ENCODE peak calls at places on chromosomes 6 and 20, in four cellular contexts. L is psoas muscle, D is AG04449, V is brain microvascular endothelial cell. Y is an unnamed sample.

GRCh38 chr6:57267586-57268293 is 45.6 kb upstream of the RAB23 start:
- DNase-seq in L (no peak), D (peak), V (peak), Y (peak)

GRCh38 chr20:16173044-16173443 is 400.2 kb downstream of the KIF16B start:
- DNase-seq in L (no peak), D (no peak), V (no peak), Y (no peak)

GRCh38 chr6:116764961-116765841 is at the start of gene FAM162B:
- DNase-seq in L (peak), D (no peak), V (peak), Y (no peak)

GRCh38 chr20:38892091-38892981 is 33.9 kb upstream of the FAM83D start:
- DNase-seq in L (no peak), D (no peak), V (no peak), Y (no peak)

GRCh38 chr20:8219403-8219802 is 87.3 kb downstream of the PLCB1 start:
- DNase-seq in L (no peak), D (no peak), V (no peak), Y (no peak)

GRCh38 chr6:149084026-149084425 is 233.5 kb upstream of the TAB2 start:
- DNase-seq in L (no peak), D (no peak), V (no peak), Y (no peak)

GRCh38 chr20:31670371-31671228 is 32.9 kb downstream of the COX4I2 start:
- DNase-seq in L (peak), D (no peak), V (peak), Y (no peak)

GRCh38 chr6:41748102-41748477 is 893 bp upstream of the PGC start:
- DNase-seq in L (no peak), D (no peak), V (no peak), Y (no peak)

GRCh38 chr6:25014806-25015560 is 79.2 kb upstream of the RIPOR2 start:
- DNase-seq in L (no peak), D (no peak), V (peak), Y (peak)

GRCh38 chr20:3420211-3420707 is 12.8 kb upstream of the DNAAF9 start:
- DNase-seq in L (peak), D (no peak), V (peak), Y (peak)

GRCh38 chr6:161035182-161035980 is 43.8 kb downstream of the MAP3K4 start:
- DNase-seq in L (no peak), D (no peak), V (no peak), Y (no peak)

GRCh38 chr6:18122128-18123093 is at the start of gene NHLRC1:
- DNase-seq in L (peak), D (no peak), V (peak), Y (peak)

GRCh38 chr20:51457281-51457932 is 85.1 kb downstream of the NFATC2 start:
- DNase-seq in L (peak), D (no peak), V (peak), Y (peak)

GRCh38 chr6:40443842-40444241 is 143.3 kb downstream of the LRFN2 start:
- DNase-seq in L (no peak), D (no peak), V (no peak), Y (no peak)

GRCh38 chr6:110950443-110950842 is 8.1 kb upstream of the GTF3C6 start:
- DNase-seq in L (no peak), D (no peak), V (no peak), Y (no peak)

GRCh38 chr6:37835923-37836322 is 16.4 kb downstream of the ZFAND3 start:
- DNase-seq in L (no peak), D (no peak), V (no peak), Y (no peak)

GRCh38 chr20:60242836-60243520 is 284.8 kb downstream of the CDH26 start:
- DNase-seq in L (no peak), D (no peak), V (peak), Y (no peak)

GRCh38 chr6:43278524-43279078 is 19.5 kb upstream of the SLC22A7 start:
- DNase-seq in L (no peak), D (no peak), V (no peak), Y (no peak)

GRCh38 chr20:52192296-52193007 is 873 bp upstream of the ZFP64 start:
- DNase-seq in L (no peak), D (no peak), V (no peak), Y (no peak)

GRCh38 chr20:8094415-8094818 is 37.6 kb upstream of the PLCB1 start:
- DNase-seq in L (peak), D (no peak), V (peak), Y (peak)

GRCh38 chr6:99605074-99605726 is 1.4 kb upstream of the PRDM13 start:
- DNase-seq in L (no peak), D (no peak), V (no peak), Y (no peak)

GRCh38 chr6:20160541-20161283 is 51.6 kb downstream of the MBOAT1 start:
- DNase-seq in L (no peak), D (no peak), V (no peak), Y (no peak)

GRCh38 chr6:118680452-118681095 is 29.2 kb upstream of the CEP85L start:
- DNase-seq in L (no peak), D (no peak), V (no peak), Y (no peak)

GRCh38 chr6:170081556-170081955 is 209.3 kb downstream of the DLL1 start:
- DNase-seq in L (no peak), D (no peak), V (no peak), Y (no peak)

GRCh38 chr20:48816282-48816860 is 11.4 kb downstream of the PREX1 start:
- DNase-seq in L (no peak), D (no peak), V (no peak), Y (no peak)

GRCh38 chr6:126947070-126947469 is 171.4 kb upstream of the RSPO3 start:
- DNase-seq in L (peak), D (no peak), V (no peak), Y (no peak)

GRCh38 chr6:121555201-121555600 is 119.8 kb downstream of the GJA1 start:
- DNase-seq in L (no peak), D (no peak), V (no peak), Y (no peak)
- H3K4me3 ChIP-seq in L (no peak), D (no peak), V (no peak), Y (no peak)

GRCh38 chr6:142885182-142885867 is 59.7 kb downstream of the HIVEP2 start:
- DNase-seq in L (no peak), D (peak), V (peak), Y (peak)
- H3K4me3 ChIP-seq in L (peak), D (peak), V (peak), Y (peak)

DNA sequence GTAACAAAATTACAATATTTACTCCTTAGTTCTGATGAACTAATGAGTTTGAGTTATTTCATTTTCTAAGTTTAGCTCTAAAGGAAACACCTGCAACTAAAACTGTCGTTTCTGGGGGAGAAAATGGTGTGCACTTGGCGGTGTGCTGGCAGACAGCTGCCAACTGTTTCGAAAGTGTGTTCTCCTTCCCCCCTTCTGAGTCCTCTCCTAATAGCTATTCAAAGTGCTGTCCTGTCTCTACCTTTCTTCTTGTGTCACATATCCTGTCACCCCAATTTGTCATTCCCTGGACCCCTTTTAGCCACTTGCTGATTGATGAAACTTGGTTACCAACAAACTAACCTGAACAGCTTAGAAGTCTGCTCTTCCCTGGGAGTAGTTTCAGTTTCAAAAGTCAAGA is 4.9 kb upstream of the UBE2J1 start:
- DNase-seq in L (no peak), D (no peak), V (no peak), Y (no peak)
- H3K4me3 ChIP-seq in L (peak), D (no peak), V (no peak), Y (peak)

GRCh38 chr6:2900221-2900807 is 2.8 kb downstream of the SERPINB9 start:
- DNase-seq in L (no peak), D (no peak), V (no peak), Y (no peak)
- H3K4me3 ChIP-seq in L (no peak), D (no peak), V (no peak), Y (no peak)

GRCh38 chr6:16512585-16513109 is 248.6 kb downstream of the ATXN1 start:
- DNase-seq in L (no peak), D (no peak), V (no peak), Y (no peak)
- H3K4me3 ChIP-seq in L (no peak), D (no peak), V (no peak), Y (no peak)

DNA sequence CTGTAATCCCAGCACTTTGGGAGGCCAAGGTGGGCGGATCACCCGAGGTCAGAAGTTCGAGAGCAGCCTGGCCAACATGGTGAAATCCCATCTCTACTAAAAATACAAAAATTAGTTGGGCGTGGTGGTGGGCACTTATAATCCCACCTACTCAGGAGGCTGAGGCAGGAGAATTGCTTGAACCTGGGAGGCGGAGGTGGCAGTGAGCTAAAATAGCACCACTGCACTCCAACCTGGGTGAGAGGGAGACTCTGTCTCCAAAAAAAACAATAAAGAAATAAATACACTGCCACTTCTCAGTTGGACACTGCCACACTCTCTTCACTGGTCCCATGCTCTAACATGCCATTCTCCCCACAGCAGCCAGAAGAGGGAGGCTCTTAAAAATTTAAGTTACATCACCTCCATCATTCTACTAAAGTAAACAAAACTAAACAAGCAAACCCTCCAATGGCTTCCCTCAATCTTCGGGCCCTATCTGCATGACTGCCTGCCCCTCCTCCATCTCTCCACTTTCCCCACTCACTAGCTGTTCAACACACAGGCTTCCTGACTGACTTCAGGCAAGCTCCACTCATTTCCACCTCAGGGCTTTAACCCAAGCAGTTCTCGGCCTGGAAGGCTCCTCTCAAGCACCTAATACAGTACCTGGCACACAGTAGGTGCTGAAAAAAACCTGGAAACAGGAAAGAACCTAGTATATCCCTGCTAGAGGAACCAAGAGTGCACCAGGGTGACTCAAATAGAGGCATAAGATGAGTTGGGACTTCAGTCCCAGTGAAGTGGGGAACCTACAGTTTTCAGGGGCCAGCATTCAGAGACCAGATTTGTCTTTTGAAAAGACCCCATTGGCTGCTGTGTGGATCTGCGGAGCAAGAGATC is 3.0 kb downstream of the AHCY start:
- DNase-seq in L (no peak), D (no peak), V (no peak), Y (no peak)
- H3K4me3 ChIP-seq in L (peak), D (no peak), V (no peak), Y (no peak)

GRCh38 chr6:132763269-132763668 is 5.6 kb upstream of the VNN2 start:
- DNase-seq in L (no peak), D (no peak), V (no peak), Y (no peak)

GRCh38 chr6:132765560-132765959 is 7.9 kb upstream of the VNN2 start:
- DNase-seq in L (no peak), D (no peak), V (no peak), Y (no peak)

GRCh38 chr6:132764370-132764769 is 6.7 kb upstream of the VNN2 start:
- DNase-seq in L (no peak), D (peak), V (peak), Y (peak)

DNA sequence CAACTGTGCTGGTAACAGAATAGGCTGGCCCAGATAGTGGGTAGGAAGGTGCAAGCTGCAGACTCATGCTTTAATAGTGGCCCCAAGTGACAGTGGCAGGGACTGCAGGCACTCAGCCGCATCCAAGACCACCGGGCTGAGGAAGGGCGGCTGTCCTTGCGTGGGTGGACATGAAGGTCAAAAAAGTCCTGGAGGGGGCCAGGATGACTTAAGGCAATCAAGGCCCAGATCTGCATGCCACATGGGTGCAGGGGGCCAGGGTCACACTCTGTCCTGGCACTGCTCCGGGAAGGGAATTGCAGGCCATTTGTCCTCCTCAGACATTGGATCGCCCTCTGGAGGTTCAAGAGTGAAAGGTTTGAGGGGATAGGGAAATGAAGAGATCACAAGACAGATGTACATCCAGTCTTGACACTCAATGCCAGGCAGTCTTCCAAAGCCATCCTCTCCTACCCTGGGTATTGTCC is 10.4 kb upstream of the VNN2 start:
- DNase-seq in L (no peak), D (no peak), V (no peak), Y (no peak)
- H3K4me3 ChIP-seq in L (no peak), D (no peak), V (no peak), Y (no peak)

GRCh38 chr20:63627700-63628245 is 872 bp upstream of the GMEB2 start:
- DNase-seq in L (no peak), D (no peak), V (no peak), Y (no peak)

GRCh38 chr20:63625771-63626423 is 1.0 kb downstream of the GMEB2 start:
- DNase-seq in L (no peak), D (no peak), V (peak), Y (no peak)

GRCh38 chr20:63626424-63627128 is at the start of gene GMEB2:
- DNase-seq in L (peak), D (no peak), V (peak), Y (peak)

GRCh38 chr20:63627129-63627699 is 313 bp upstream of the GMEB2 start:
- DNase-seq in L (peak), D (peak), V (peak), Y (peak)

DNA sequence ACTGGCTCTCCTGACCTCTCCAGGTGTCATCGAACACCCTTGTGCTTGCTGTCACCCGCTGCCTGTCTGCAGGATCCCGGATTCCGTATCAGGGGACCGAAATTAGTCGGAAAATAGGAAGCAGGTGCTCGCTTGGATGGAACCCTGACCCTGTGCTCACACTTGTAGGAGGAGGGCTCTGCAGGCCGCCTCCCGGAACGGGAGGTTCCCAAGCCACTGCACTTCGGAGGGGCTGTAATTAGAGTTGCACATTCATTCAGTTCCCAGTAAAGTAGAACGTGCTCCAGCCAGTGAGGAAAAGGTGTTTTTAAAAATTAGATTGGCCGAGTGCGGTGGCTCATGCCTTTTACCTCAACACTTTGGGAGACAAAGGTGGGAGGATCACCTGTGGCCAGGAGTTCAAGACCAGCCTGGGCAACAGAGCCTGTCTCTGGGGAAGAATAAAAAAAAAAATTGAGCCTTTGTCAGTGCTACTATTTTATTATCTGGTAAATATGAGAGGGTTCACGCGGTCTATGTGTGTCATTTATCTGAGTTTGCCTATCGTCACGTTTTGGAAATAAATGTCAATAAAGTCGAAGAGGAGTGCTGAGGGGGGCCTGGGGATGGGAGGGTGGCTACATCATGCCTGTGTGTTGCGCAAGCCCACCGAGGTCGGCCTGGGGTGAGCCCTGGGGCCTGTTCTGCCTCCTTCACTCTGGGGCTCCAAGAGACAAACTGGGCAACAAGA is 1.5 kb upstream of the GMEB2 start:
- DNase-seq in L (peak), D (no peak), V (peak), Y (peak)
- H3K4me3 ChIP-seq in L (peak), D (peak), V (peak), Y (peak)